ENCODE peak calls at places on chromosomes 3 and 15, in nine cellular contexts. One of them, this sample, is unnamed.

GRCh38 chr15:68389936-68390790 is 41.8 kb downstream of the ITGA11 start:
- DNase-seq in progenitor cell of endocrine pancreas: no peak
- DNase-seq in A673: peak; percentile 60
- DNase-seq in CD8-positive, alpha-beta T cell: no peak
- DNase-seq in cardiac muscle cell: peak; percentile 80
- DNase-seq in epithelial cell of esophagus: peak; percentile 68
- DNase-seq in fibroblast of pulmonary artery: peak; percentile 86
- DNase-seq in NB4: peak; percentile 98
- DNase-seq in mesothelial cell of epicardium: no peak
- DNase-seq in this sample: peak; percentile 38

GRCh38 chr3:44511238-44511567 is 33.7 kb upstream of the ZNF445 start:
- DNase-seq in progenitor cell of endocrine pancreas: no peak
- DNase-seq in A673: no peak
- DNase-seq in CD8-positive, alpha-beta T cell: no peak
- DNase-seq in cardiac muscle cell: peak; percentile 4
- DNase-seq in epithelial cell of esophagus: no peak
- DNase-seq in fibroblast of pulmonary artery: no peak
- DNase-seq in NB4: no peak
- DNase-seq in mesothelial cell of epicardium: no peak
- DNase-seq in this sample: no peak

GRCh38 chr3:181564222-181564621 is 147.5 kb upstream of the SOX2 start:
- DNase-seq in progenitor cell of endocrine pancreas: no peak
- DNase-seq in A673: no peak
- DNase-seq in CD8-positive, alpha-beta T cell: no peak
- DNase-seq in cardiac muscle cell: no peak
- DNase-seq in epithelial cell of esophagus: peak; percentile 18
- DNase-seq in fibroblast of pulmonary artery: peak; percentile 2
- DNase-seq in NB4: no peak
- DNase-seq in mesothelial cell of epicardium: no peak
- DNase-seq in this sample: no peak

GRCh38 chr3:50617096-50617791 is at the start of gene MAPKAPK3:
- DNase-seq in progenitor cell of endocrine pancreas: no peak
- DNase-seq in A673: no peak
- DNase-seq in CD8-positive, alpha-beta T cell: peak; percentile 26
- DNase-seq in cardiac muscle cell: peak; percentile 27
- DNase-seq in epithelial cell of esophagus: peak; percentile 40
- DNase-seq in fibroblast of pulmonary artery: no peak
- DNase-seq in NB4: peak; percentile 75
- DNase-seq in mesothelial cell of epicardium: no peak
- DNase-seq in this sample: no peak

GRCh38 chr15:75031773-75032302 is 8.4 kb downstream of the PPCDC start:
- DNase-seq in progenitor cell of endocrine pancreas: no peak
- DNase-seq in A673: peak; percentile 45
- DNase-seq in CD8-positive, alpha-beta T cell: no peak
- DNase-seq in cardiac muscle cell: no peak
- DNase-seq in epithelial cell of esophagus: no peak
- DNase-seq in fibroblast of pulmonary artery: peak; percentile 29
- DNase-seq in NB4: no peak
- DNase-seq in mesothelial cell of epicardium: no peak
- DNase-seq in this sample: no peak

GRCh38 chr15:86267892-86268291 is 188.2 kb downstream of the AGBL1 start:
- DNase-seq in progenitor cell of endocrine pancreas: no peak
- DNase-seq in A673: no peak
- DNase-seq in CD8-positive, alpha-beta T cell: no peak
- DNase-seq in cardiac muscle cell: no peak
- DNase-seq in epithelial cell of esophagus: peak; percentile 90
- DNase-seq in fibroblast of pulmonary artery: no peak
- DNase-seq in NB4: no peak
- DNase-seq in mesothelial cell of epicardium: no peak
- DNase-seq in this sample: no peak

GRCh38 chr3:183254816-183255730 is 2.0 kb downstream of the B3GNT5 start:
- DNase-seq in progenitor cell of endocrine pancreas: no peak
- DNase-seq in A673: no peak
- DNase-seq in CD8-positive, alpha-beta T cell: no peak
- DNase-seq in cardiac muscle cell: no peak
- DNase-seq in epithelial cell of esophagus: peak; percentile 73
- DNase-seq in fibroblast of pulmonary artery: peak; percentile 38
- DNase-seq in NB4: peak; percentile 44
- DNase-seq in mesothelial cell of epicardium: no peak
- DNase-seq in this sample: no peak

GRCh38 chr3:14989943-14990753 is 42.8 kb downstream of the NR2C2 start:
- DNase-seq in progenitor cell of endocrine pancreas: no peak
- DNase-seq in A673: no peak
- DNase-seq in CD8-positive, alpha-beta T cell: no peak
- DNase-seq in cardiac muscle cell: peak; percentile 39
- DNase-seq in epithelial cell of esophagus: peak; percentile 9
- DNase-seq in fibroblast of pulmonary artery: peak; percentile 27
- DNase-seq in NB4: no peak
- DNase-seq in mesothelial cell of epicardium: no peak
- DNase-seq in this sample: no peak

GRCh38 chr3:153624310-153625030 is 462.4 kb downstream of the RAP2B start:
- DNase-seq in progenitor cell of endocrine pancreas: no peak
- DNase-seq in A673: peak; percentile 35
- DNase-seq in CD8-positive, alpha-beta T cell: no peak
- DNase-seq in cardiac muscle cell: no peak
- DNase-seq in epithelial cell of esophagus: no peak
- DNase-seq in fibroblast of pulmonary artery: no peak
- DNase-seq in NB4: no peak
- DNase-seq in mesothelial cell of epicardium: no peak
- DNase-seq in this sample: no peak

GRCh38 chr3:39378092-39378491 is 5.1 kb upstream of the SLC25A38 start:
- DNase-seq in progenitor cell of endocrine pancreas: peak; percentile 34
- DNase-seq in A673: peak; percentile 7
- DNase-seq in CD8-positive, alpha-beta T cell: peak; percentile 45
- DNase-seq in cardiac muscle cell: peak; percentile 35
- DNase-seq in epithelial cell of esophagus: peak; percentile 77
- DNase-seq in fibroblast of pulmonary artery: peak; percentile 41
- DNase-seq in NB4: peak; percentile 61
- DNase-seq in mesothelial cell of epicardium: no peak
- DNase-seq in this sample: peak; percentile 63

GRCh38 chr15:100544946-100545345 is 16.2 kb upstream of the CERS3 start:
- DNase-seq in progenitor cell of endocrine pancreas: no peak
- DNase-seq in A673: no peak
- DNase-seq in CD8-positive, alpha-beta T cell: no peak
- DNase-seq in cardiac muscle cell: no peak
- DNase-seq in epithelial cell of esophagus: no peak
- DNase-seq in fibroblast of pulmonary artery: no peak
- DNase-seq in NB4: no peak
- DNase-seq in mesothelial cell of epicardium: no peak
- DNase-seq in this sample: no peak

GRCh38 chr3:5254281-5255048 is 67.0 kb downstream of the EDEM1 start:
- DNase-seq in progenitor cell of endocrine pancreas: no peak
- DNase-seq in A673: no peak
- DNase-seq in CD8-positive, alpha-beta T cell: no peak
- DNase-seq in cardiac muscle cell: no peak
- DNase-seq in epithelial cell of esophagus: no peak
- DNase-seq in fibroblast of pulmonary artery: no peak
- DNase-seq in NB4: no peak
- DNase-seq in mesothelial cell of epicardium: no peak
- DNase-seq in this sample: no peak

GRCh38 chr3:53269888-53270880 is 14.4 kb upstream of the TKT start:
- DNase-seq in progenitor cell of endocrine pancreas: peak; percentile 45
- DNase-seq in A673: peak; percentile 81
- DNase-seq in CD8-positive, alpha-beta T cell: no peak
- DNase-seq in cardiac muscle cell: peak; percentile 96
- DNase-seq in epithelial cell of esophagus: peak; percentile 100
- DNase-seq in fibroblast of pulmonary artery: peak; percentile 98
- DNase-seq in NB4: peak; percentile 99
- DNase-seq in mesothelial cell of epicardium: no peak
- DNase-seq in this sample: peak; percentile 46
- TF ChIP-seq CTCF in progenitor cell of endocrine pancreas: no peak
- TF ChIP-seq CTCF in A673: no peak
- TF ChIP-seq CTCF in CD8-positive, alpha-beta T cell: no peak
- TF ChIP-seq CTCF in cardiac muscle cell: peak; percentile 6
- TF ChIP-seq CTCF in epithelial cell of esophagus: peak; percentile 3
- TF ChIP-seq CTCF in fibroblast of pulmonary artery: no peak
- TF ChIP-seq CTCF in NB4: peak; percentile 4
- TF ChIP-seq CTCF in mesothelial cell of epicardium: no peak
- TF ChIP-seq CTCF in this sample: no peak

GRCh38 chr3:187150599-187150998 is 11.3 kb upstream of the RPL39L start:
- DNase-seq in progenitor cell of endocrine pancreas: no peak
- DNase-seq in A673: peak; percentile 67
- DNase-seq in CD8-positive, alpha-beta T cell: peak; percentile 62
- DNase-seq in cardiac muscle cell: no peak
- DNase-seq in epithelial cell of esophagus: peak; percentile 10
- DNase-seq in fibroblast of pulmonary artery: no peak
- DNase-seq in NB4: peak; percentile 49
- DNase-seq in mesothelial cell of epicardium: no peak
- DNase-seq in this sample: no peak
- TF ChIP-seq CTCF in progenitor cell of endocrine pancreas: peak; percentile 41
- TF ChIP-seq CTCF in A673: peak; percentile 56
- TF ChIP-seq CTCF in CD8-positive, alpha-beta T cell: peak; percentile 39
- TF ChIP-seq CTCF in cardiac muscle cell: peak; percentile 7
- TF ChIP-seq CTCF in epithelial cell of esophagus: no peak
- TF ChIP-seq CTCF in fibroblast of pulmonary artery: no peak
- TF ChIP-seq CTCF in NB4: peak; percentile 37
- TF ChIP-seq CTCF in mesothelial cell of epicardium: no peak
- TF ChIP-seq CTCF in this sample: peak; percentile 52

GRCh38 chr15:50182233-50183013 is 427 bp downstream of the SLC27A2 start:
- DNase-seq in progenitor cell of endocrine pancreas: peak; percentile 19
- DNase-seq in A673: no peak
- DNase-seq in CD8-positive, alpha-beta T cell: no peak
- DNase-seq in cardiac muscle cell: peak; percentile 45
- DNase-seq in epithelial cell of esophagus: peak; percentile 37
- DNase-seq in fibroblast of pulmonary artery: peak; percentile 22
- DNase-seq in NB4: peak; percentile 72
- DNase-seq in mesothelial cell of epicardium: peak; percentile 27
- DNase-seq in this sample: peak; percentile 75
- TF ChIP-seq CTCF in progenitor cell of endocrine pancreas: no peak
- TF ChIP-seq CTCF in A673: no peak
- TF ChIP-seq CTCF in CD8-positive, alpha-beta T cell: no peak
- TF ChIP-seq CTCF in cardiac muscle cell: no peak
- TF ChIP-seq CTCF in epithelial cell of esophagus: no peak
- TF ChIP-seq CTCF in fibroblast of pulmonary artery: no peak
- TF ChIP-seq CTCF in NB4: no peak
- TF ChIP-seq CTCF in mesothelial cell of epicardium: no peak
- TF ChIP-seq CTCF in this sample: no peak

GRCh38 chr3:146544929-146545528 is 622 bp upstream of the PLSCR1 start:
- DNase-seq in progenitor cell of endocrine pancreas: no peak
- DNase-seq in A673: no peak
- DNase-seq in CD8-positive, alpha-beta T cell: no peak
- DNase-seq in cardiac muscle cell: no peak
- DNase-seq in epithelial cell of esophagus: no peak
- DNase-seq in fibroblast of pulmonary artery: no peak
- DNase-seq in NB4: no peak
- DNase-seq in mesothelial cell of epicardium: no peak
- DNase-seq in this sample: no peak
- TF ChIP-seq CTCF in progenitor cell of endocrine pancreas: no peak
- TF ChIP-seq CTCF in A673: no peak
- TF ChIP-seq CTCF in CD8-positive, alpha-beta T cell: no peak
- TF ChIP-seq CTCF in cardiac muscle cell: no peak
- TF ChIP-seq CTCF in epithelial cell of esophagus: no peak
- TF ChIP-seq CTCF in fibroblast of pulmonary artery: no peak
- TF ChIP-seq CTCF in NB4: no peak
- TF ChIP-seq CTCF in mesothelial cell of epicardium: no peak
- TF ChIP-seq CTCF in this sample: no peak

GRCh38 chr3:177201707-177202397 is 4.6 kb upstream of the TBL1XR1 start:
- DNase-seq in progenitor cell of endocrine pancreas: no peak
- DNase-seq in A673: no peak
- DNase-seq in CD8-positive, alpha-beta T cell: peak; percentile 44
- DNase-seq in cardiac muscle cell: peak; percentile 34
- DNase-seq in epithelial cell of esophagus: peak; percentile 96
- DNase-seq in fibroblast of pulmonary artery: no peak
- DNase-seq in NB4: peak; percentile 92
- DNase-seq in mesothelial cell of epicardium: no peak
- DNase-seq in this sample: peak; percentile 81
- TF ChIP-seq CTCF in progenitor cell of endocrine pancreas: no peak
- TF ChIP-seq CTCF in A673: no peak
- TF ChIP-seq CTCF in CD8-positive, alpha-beta T cell: no peak
- TF ChIP-seq CTCF in cardiac muscle cell: no peak
- TF ChIP-seq CTCF in epithelial cell of esophagus: no peak
- TF ChIP-seq CTCF in fibroblast of pulmonary artery: no peak
- TF ChIP-seq CTCF in NB4: no peak
- TF ChIP-seq CTCF in mesothelial cell of epicardium: no peak
- TF ChIP-seq CTCF in this sample: no peak

This sample was measured in GM13977.